ENCODE peak calls at places on chromosomes 16 and 17, in six cellular contexts. V is tibial artery; S is mucosa of descending colon; U is testis; K is CD8-positive, alpha-beta T cell; W is A673. G is an unnamed sample.

GRCh38 chr17:17077861-17078732 is 35.8 kb downstream of the MPRIP start:
- DNase-seq in U (no peak), W (no peak), K (no peak), S (peak; percentile 73), V (peak; percentile 19), G (no peak)

GRCh38 chr16:50297301-50298074 is 31.1 kb downstream of the ADCY7 start:
- DNase-seq in K (no peak), U (no peak), V (peak; percentile 62), S (peak; percentile 32), W (no peak), G (no peak)

GRCh38 chr17:18039535-18040286 is 503 bp downstream of the GID4 start:
- DNase-seq in W (no peak), S (peak; percentile 67), U (no peak), V (no peak), K (peak; percentile 51), G (peak; percentile 78)

GRCh38 chr17:36602924-36603384 is 1.6 kb downstream of the MRM1 start:
- DNase-seq in V (no peak), W (peak; percentile 70), S (no peak), U (peak; percentile 72), K (peak; percentile 70), G (peak; percentile 84)

GRCh38 chr17:79540306-79540705 is 70.5 kb downstream of the RBFOX3 start:
- DNase-seq in W (no peak), S (no peak), U (no peak), V (no peak), K (no peak), G (no peak)

GRCh38 chr17:20267459-20267842 is 199.9 kb downstream of the LGALS9B start:
- DNase-seq in U (no peak), K (peak; percentile 74), W (peak; percentile 38), S (no peak), V (no peak), G (no peak)

GRCh38 chr17:12928736-12929135 is 89.1 kb downstream of the ELAC2 start:
- DNase-seq in K (no peak), S (no peak), U (no peak), V (no peak), W (peak; percentile 22), G (peak; percentile 33)

GRCh38 chr16:69017036-69017783 is 88.2 kb upstream of the HAS3 start:
- DNase-seq in S (no peak), U (no peak), V (no peak), K (no peak), W (peak; percentile 22), G (no peak)

GRCh38 chr16:82136956-82137818 is 32.8 kb downstream of the MPHOSPH6 start:
- DNase-seq in W (no peak), S (no peak), U (no peak), V (no peak), K (no peak), G (no peak)

GRCh38 chr17:42275527-42276358 is 448 bp downstream of the STAT5B start:
- DNase-seq in S (no peak), U (peak; percentile 64), K (peak; percentile 56), V (no peak), W (peak; percentile 24), G (peak; percentile 67)

GRCh38 chr17:35708149-35708548 is 23.3 kb upstream of the RASL10B start:
- DNase-seq in U (no peak), K (no peak), S (no peak), V (no peak), W (no peak), G (no peak)

GRCh38 chr16:27244363-27244755 is 24.2 kb downstream of the NSMCE1 start:
- DNase-seq in U (peak; percentile 7), K (peak; percentile 21), S (no peak), W (no peak), V (peak; percentile 61), G (no peak)

GRCh38 chr16:24253192-24253591 is 2.9 kb upstream of the CACNG3 start:
- DNase-seq in K (peak; percentile 59), V (no peak), S (no peak), W (peak; percentile 83), U (peak; percentile 65), G (peak; percentile 83)

GRCh38 chr17:20156196-20157077 is 147.3 kb downstream of the SPECC1 start:
- DNase-seq in K (no peak), V (no peak), S (no peak), U (peak; percentile 46), W (peak; percentile 9), G (peak; percentile 80)

GRCh38 chr17:16941072-16941641 is 30.8 kb downstream of the TNFRSF13B start:
- DNase-seq in U (peak; percentile 0), V (no peak), S (no peak), W (no peak), K (peak; percentile 25), G (no peak)

GRCh38 chr16:81201267-81201666 is 37.2 kb upstream of the BCO1 start:
- DNase-seq in V (no peak), K (no peak), U (no peak), W (no peak), S (no peak), G (no peak)

GRCh38 chr16:81708459-81709368 is 70.4 kb upstream of the PLCG2 start:
- DNase-seq in S (no peak), V (no peak), U (no peak), K (no peak), W (no peak), G (no peak)

GRCh38 chr16:24139282-24139681 is 116.9 kb upstream of the CACNG3 start:
- DNase-seq in V (no peak), K (no peak), S (no peak), U (no peak), W (no peak), G (no peak)

GRCh38 chr16:53282975-53283946 is 151.0 kb upstream of the RBL2 start:
- DNase-seq in S (no peak), W (peak; percentile 79), U (no peak), K (no peak), V (no peak), G (peak; percentile 54)

GRCh38 chr17:80413771-80414507 is 1.0 kb upstream of the ENDOV start:
- DNase-seq in S (no peak), V (no peak), K (no peak), W (no peak), U (no peak), G (no peak)

GRCh38 chr17:66426397-66427033 is 124.1 kb downstream of the PRKCA start:
- DNase-seq in V (no peak), K (peak; percentile 64), S (no peak), W (peak; percentile 75), U (no peak), G (no peak)

GRCh38 chr17:30379303-30380105 is 777 bp downstream of the CPD start:
- DNase-seq in V (no peak), S (peak; percentile 74), U (no peak), K (no peak), W (peak; percentile 14), G (peak; percentile 49)

GRCh38 chr17:35748323-35748960 is 4.6 kb downstream of the GAS2L2 start:
- DNase-seq in W (no peak), S (no peak), U (peak; percentile 66), K (no peak), V (no peak), G (no peak)

DNA sequence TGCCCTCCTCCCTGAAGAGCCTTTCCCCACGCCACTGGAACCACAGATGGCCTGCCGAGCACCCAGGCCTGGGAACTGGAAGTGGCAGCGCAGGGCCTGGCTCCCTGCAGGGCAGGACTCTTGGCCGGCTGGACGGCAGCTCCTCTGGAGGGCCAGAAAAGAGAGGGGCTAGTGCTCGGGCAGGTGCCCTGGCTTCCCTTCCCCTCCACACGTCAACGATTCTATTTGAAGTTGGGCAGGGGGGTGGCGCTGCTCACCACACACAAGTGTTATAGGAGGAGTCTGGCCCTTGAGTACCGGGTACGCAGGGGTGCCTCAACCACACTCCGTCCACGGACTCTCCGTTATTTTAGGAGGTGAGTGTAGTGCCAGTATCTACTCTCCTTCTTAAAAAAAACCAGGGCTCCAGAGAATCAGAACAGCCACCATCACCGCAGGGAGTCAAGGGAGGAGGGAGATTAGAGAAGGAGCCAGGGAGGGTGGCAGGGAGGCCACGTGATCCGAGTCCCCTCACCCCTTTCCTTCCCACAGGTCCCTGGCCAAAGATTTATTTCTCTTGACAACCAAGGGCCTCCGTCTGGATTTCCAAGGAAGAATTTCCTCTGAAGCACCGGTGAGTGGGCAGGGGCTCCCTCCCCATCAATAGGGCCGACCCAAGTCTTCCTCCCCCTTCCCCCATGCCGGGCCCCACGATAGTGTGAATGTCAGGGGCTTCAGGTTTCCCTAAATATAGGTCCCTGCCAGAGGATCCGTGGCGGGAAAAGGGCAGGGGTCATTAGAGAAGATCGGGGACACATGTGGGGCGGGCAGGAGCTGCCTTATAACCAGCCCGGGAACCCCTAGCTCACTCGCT is 1.4 kb upstream of the ALDOA start:
- DNase-seq in V (peak; percentile 92), U (peak; percentile 81), S (peak; percentile 88), W (peak; percentile 83), K (peak; percentile 82), G (peak; percentile 64)
- H3K4me3 ChIP-seq in V (peak overlapping the region; percentile 99), U (peak overlapping the region; percentile 77), S (peak overlapping the region; percentile 96), W (peak overlapping the region; percentile 85), K (peak overlapping the region; percentile 99), G (peak overlapping the region; percentile 92)

GRCh38 chr16:47460755-47461597 is at the start of the genes ITFG1 and PHKB:
- DNase-seq in S (peak; percentile 95), W (peak; percentile 97), U (peak; percentile 93), K (peak; percentile 96), V (peak; percentile 95), G (peak; percentile 96)
- TF ChIP-seq CTCF in S (peak; percentile 13), W (no peak), U (no peak), K (no peak), V (no peak), G (no peak)

GRCh38 chr17:57201481-57201880 is 54.8 kb upstream of the MSI2 start:
- DNase-seq in V (no peak), S (no peak), K (no peak), U (no peak), W (no peak), G (no peak)

GRCh38 chr17:57195790-57196460 is 60.4 kb upstream of the MSI2 start:
- DNase-seq in V (no peak), U (no peak), S (no peak), W (no peak), K (no peak), G (no peak)

GRCh38 chr17:57203076-57203475 is 53.2 kb upstream of the MSI2 start:
- DNase-seq in V (no peak), K (no peak), S (no peak), W (no peak), U (no peak), G (no peak)

GRCh38 chr17:57197672-57198071 is 58.7 kb upstream of the MSI2 start:
- DNase-seq in K (no peak), V (no peak), U (no peak), W (no peak), S (no peak), G (no peak)
- H3K4me1 ChIP-seq in K (no peaks in the 10 kb centered on the region), V (no peaks in the 10 kb centered on the region), U (no peaks in the 10 kb centered on the region), W (no peaks in the 10 kb centered on the region), S (no peaks in the 10 kb centered on the region), G (no peaks in the 10 kb centered on the region)

DNA sequence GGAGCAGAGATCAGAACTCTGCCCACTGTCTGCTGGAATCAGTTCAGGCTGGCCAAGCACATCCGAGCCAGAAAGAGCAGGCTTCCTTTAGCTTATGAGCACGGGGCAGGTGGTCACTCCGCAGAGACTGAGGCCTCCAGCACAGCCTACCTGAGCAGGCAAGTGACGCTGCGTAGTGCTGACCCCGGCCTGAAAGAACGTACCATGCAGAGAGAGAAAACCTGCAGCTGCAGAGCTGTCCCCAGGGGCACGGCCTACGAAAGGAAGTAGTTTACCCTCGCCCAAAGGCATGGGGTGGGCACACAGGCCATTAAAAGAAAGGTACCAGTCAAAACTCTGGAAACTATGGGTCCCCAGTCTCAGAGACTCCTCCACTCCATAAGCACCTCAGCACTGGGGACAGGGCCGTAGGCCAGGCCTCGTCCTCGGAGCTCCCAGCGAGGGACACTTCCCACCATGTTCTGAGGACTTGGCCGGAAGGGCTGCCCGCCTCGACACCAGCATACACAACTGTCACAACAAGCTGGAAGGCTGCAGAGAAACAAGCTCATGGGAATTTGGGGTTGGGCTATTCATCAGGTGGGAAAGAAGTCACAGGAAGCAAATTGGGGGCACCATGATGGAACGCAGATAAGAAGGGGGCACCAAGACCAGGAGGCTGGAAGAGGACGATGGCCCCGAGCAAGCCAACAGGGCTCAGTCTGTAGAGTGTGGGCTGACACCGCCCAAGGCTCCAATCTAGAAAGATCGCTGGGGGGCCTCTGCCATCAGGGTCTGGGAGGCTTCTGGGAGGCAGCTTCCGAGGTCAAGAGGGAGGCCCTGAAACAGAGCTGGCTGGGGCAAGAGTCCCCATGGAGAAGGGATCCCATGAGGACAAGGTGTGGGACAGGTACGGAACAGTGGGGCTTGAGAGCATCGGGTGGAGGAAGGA is 21.2 kb downstream of the MEAK7 start:
- DNase-seq in S (no peak), V (no peak), U (no peak), K (peak; percentile 31), W (no peak), G (no peak)
- H3K4me3 ChIP-seq in S (no peak overlapping the region), V (no peak overlapping the region), U (no peak overlapping the region), K (no peak overlapping the region), W (no peak overlapping the region), G (no peak overlapping the region)